ENCODE peak calls at places on chromosomes 12 and 14, in four cellular contexts. D is astrocyte of the cerebellum; C is hepatic stellate cell; T is activated CD4-positive, alpha-beta T cell treated with anti-CD3 and anti-CD28 coated beads, Interleukin-2, amount 50 U/mL, for 4 hours. W is an unnamed sample.
A peak's percentile ranks its signal among the peaks of the same experiment; 100 is the strongest.

GRCh38 chr12:54579696-54580333 is 8.6 kb downstream of the PPP1R1A start:
- DNase-seq in D (peak; percentile 33), T (peak; percentile 76), C (peak; percentile 82), W (peak; percentile 68)

GRCh38 chr14:36879558-36879957 is 217.9 kb downstream of the PAX9 start:
- DNase-seq in T (no peak), C (no peak), D (no peak), W (no peak)

GRCh38 chr12:76558684-76559276 is 791 bp downstream of the OSBPL8 start:
- DNase-seq in C (peak; percentile 22), D (no peak), T (peak; percentile 68), W (peak; percentile 92)

GRCh38 chr12:7219599-7220243 is 30.2 kb downstream of the PEX5 start:
- DNase-seq in D (peak; percentile 71), T (peak; percentile 66), C (peak; percentile 43), W (peak; percentile 69)

GRCh38 chr12:66014818-66015217 is 115.7 kb downstream of the LLPH start:
- DNase-seq in D (no peak), T (no peak), C (peak; percentile 5), W (no peak)

GRCh38 chr14:80216818-80217217 is 5.5 kb upstream of the DIO2 start:
- DNase-seq in D (no peak), C (no peak), T (no peak), W (no peak)

GRCh38 chr12:54143233-54143986 is 45.4 kb downstream of the SMUG1 start:
- DNase-seq in C (no peak), D (no peak), T (no peak), W (no peak)

GRCh38 chr14:78970677-78971076 is 800.5 kb downstream of the NRXN3 start:
- DNase-seq in D (no peak), C (no peak), T (no peak), W (no peak)

GRCh38 chr12:91202390-91202789 is 19.8 kb upstream of the DCN start:
- DNase-seq in T (no peak), C (no peak), D (no peak), W (no peak)

GRCh38 chr12:131366261-131366871 is 344.5 kb upstream of the SFSWAP start:
- DNase-seq in T (no peak), D (no peak), C (no peak), W (no peak)

GRCh38 chr12:30870491-30871265 is 55.9 kb upstream of the TSPAN11 start:
- DNase-seq in C (no peak), D (no peak), T (no peak), W (no peak)

GRCh38 chr12:81359736-81360135 is 281.9 kb downstream of the ACSS3 start:
- DNase-seq in D (no peak), T (no peak), C (no peak), W (no peak)

GRCh38 chr12:46377678-46378077 is 5.1 kb upstream of the SLC38A2 start:
- DNase-seq in C (no peak), T (no peak), D (no peak), W (no peak)

W was measured in immature natural killer cell.